ENCODE peak calls at places on chromosome 7, in nine cellular contexts. One of them, this sample, is unnamed.

GRCh38 chr7:129343099-129343700 is 91.0 kb upstream of the STRIP2 start:
- DNase-seq in nephron progenitor cell: no peak
- DNase-seq in chondrocyte: no peak
- DNase-seq in mammary epithelial cell: peak
- DNase-seq in activated T-cell treated with anti-CD3 and anti-CD28 coated beads, Interleukin-2, amount 50 U/mL, for 24 hours: no peak
- DNase-seq in COR-L47: peak
- DNase-seq in CD8-positive, alpha-beta T cell: peak
- DNase-seq in activated CD8-positive, alpha-beta memory T cell treated with anti-CD3 and anti-CD28 coated beads for 48 hours: no peak
- DNase-seq in H7: peak
- DNase-seq in this sample: no peak

GRCh38 chr7:17535776-17536175 is 237.3 kb downstream of the AHR start:
- DNase-seq in activated T-cell treated with anti-CD3 and anti-CD28 coated beads, Interleukin-2, amount 50 U/mL, for 24 hours: no peak
- DNase-seq in H7: no peak
- DNase-seq in CD8-positive, alpha-beta T cell: no peak
- DNase-seq in activated CD8-positive, alpha-beta memory T cell treated with anti-CD3 and anti-CD28 coated beads for 48 hours: no peak
- DNase-seq in nephron progenitor cell: no peak
- DNase-seq in chondrocyte: no peak
- DNase-seq in COR-L47: no peak
- DNase-seq in mammary epithelial cell: peak
- DNase-seq in this sample: no peak

GRCh38 chr7:571096-572012 is 51.7 kb upstream of the PDGFA start:
- DNase-seq in CD8-positive, alpha-beta T cell: no peak
- DNase-seq in nephron progenitor cell: no peak
- DNase-seq in COR-L47: no peak
- DNase-seq in activated T-cell treated with anti-CD3 and anti-CD28 coated beads, Interleukin-2, amount 50 U/mL, for 24 hours: no peak
- DNase-seq in mammary epithelial cell: no peak
- DNase-seq in chondrocyte: no peak
- DNase-seq in H7: peak
- DNase-seq in activated CD8-positive, alpha-beta memory T cell treated with anti-CD3 and anti-CD28 coated beads for 48 hours: no peak
- DNase-seq in this sample: no peak

GRCh38 chr7:129909669-129910068 is 43.1 kb downstream of the UBE2H start:
- DNase-seq in H7: no peak
- DNase-seq in COR-L47: no peak
- DNase-seq in activated T-cell treated with anti-CD3 and anti-CD28 coated beads, Interleukin-2, amount 50 U/mL, for 24 hours: no peak
- DNase-seq in CD8-positive, alpha-beta T cell: no peak
- DNase-seq in mammary epithelial cell: no peak
- DNase-seq in activated CD8-positive, alpha-beta memory T cell treated with anti-CD3 and anti-CD28 coated beads for 48 hours: no peak
- DNase-seq in nephron progenitor cell: no peak
- DNase-seq in chondrocyte: no peak
- DNase-seq in this sample: no peak

GRCh38 chr7:47329320-47329926 is 252.5 kb downstream of the TNS3 start:
- DNase-seq in activated CD8-positive, alpha-beta memory T cell treated with anti-CD3 and anti-CD28 coated beads for 48 hours: no peak
- DNase-seq in CD8-positive, alpha-beta T cell: no peak
- DNase-seq in COR-L47: no peak
- DNase-seq in H7: no peak
- DNase-seq in mammary epithelial cell: no peak
- DNase-seq in activated T-cell treated with anti-CD3 and anti-CD28 coated beads, Interleukin-2, amount 50 U/mL, for 24 hours: no peak
- DNase-seq in chondrocyte: no peak
- DNase-seq in nephron progenitor cell: no peak
- DNase-seq in this sample: no peak

GRCh38 chr7:155509025-155509724 is 37.2 kb downstream of the CNPY1 start:
- DNase-seq in mammary epithelial cell: no peak
- DNase-seq in activated T-cell treated with anti-CD3 and anti-CD28 coated beads, Interleukin-2, amount 50 U/mL, for 24 hours: no peak
- DNase-seq in CD8-positive, alpha-beta T cell: no peak
- DNase-seq in activated CD8-positive, alpha-beta memory T cell treated with anti-CD3 and anti-CD28 coated beads for 48 hours: no peak
- DNase-seq in nephron progenitor cell: no peak
- DNase-seq in COR-L47: no peak
- DNase-seq in H7: no peak
- DNase-seq in chondrocyte: no peak
- DNase-seq in this sample: no peak

GRCh38 chr7:80719261-80719660 is 80.8 kb downstream of the CD36 start:
- DNase-seq in activated CD8-positive, alpha-beta memory T cell treated with anti-CD3 and anti-CD28 coated beads for 48 hours: no peak
- DNase-seq in activated T-cell treated with anti-CD3 and anti-CD28 coated beads, Interleukin-2, amount 50 U/mL, for 24 hours: no peak
- DNase-seq in CD8-positive, alpha-beta T cell: no peak
- DNase-seq in COR-L47: no peak
- DNase-seq in chondrocyte: no peak
- DNase-seq in nephron progenitor cell: no peak
- DNase-seq in H7: no peak
- DNase-seq in mammary epithelial cell: peak
- DNase-seq in this sample: no peak

GRCh38 chr7:31811650-31812461 is 124.8 kb downstream of the PPP1R17 start:
- DNase-seq in activated CD8-positive, alpha-beta memory T cell treated with anti-CD3 and anti-CD28 coated beads for 48 hours: no peak
- DNase-seq in H7: no peak
- DNase-seq in CD8-positive, alpha-beta T cell: no peak
- DNase-seq in chondrocyte: no peak
- DNase-seq in mammary epithelial cell: no peak
- DNase-seq in COR-L47: no peak
- DNase-seq in nephron progenitor cell: peak
- DNase-seq in activated T-cell treated with anti-CD3 and anti-CD28 coated beads, Interleukin-2, amount 50 U/mL, for 24 hours: no peak
- DNase-seq in this sample: peak

GRCh38 chr7:129110575-129111376 is 33.7 kb upstream of the TSPAN33 start:
- DNase-seq in activated CD8-positive, alpha-beta memory T cell treated with anti-CD3 and anti-CD28 coated beads for 48 hours: no peak
- DNase-seq in COR-L47: peak
- DNase-seq in chondrocyte: no peak
- DNase-seq in H7: peak
- DNase-seq in CD8-positive, alpha-beta T cell: no peak
- DNase-seq in activated T-cell treated with anti-CD3 and anti-CD28 coated beads, Interleukin-2, amount 50 U/mL, for 24 hours: no peak
- DNase-seq in nephron progenitor cell: no peak
- DNase-seq in mammary epithelial cell: peak
- DNase-seq in this sample: no peak

GRCh38 chr7:55893940-55894339 is 6.7 kb downstream of the ZNF713 start:
- DNase-seq in chondrocyte: no peak
- DNase-seq in H7: no peak
- DNase-seq in activated CD8-positive, alpha-beta memory T cell treated with anti-CD3 and anti-CD28 coated beads for 48 hours: no peak
- DNase-seq in activated T-cell treated with anti-CD3 and anti-CD28 coated beads, Interleukin-2, amount 50 U/mL, for 24 hours: no peak
- DNase-seq in mammary epithelial cell: no peak
- DNase-seq in COR-L47: no peak
- DNase-seq in CD8-positive, alpha-beta T cell: no peak
- DNase-seq in nephron progenitor cell: no peak
- DNase-seq in this sample: no peak

GRCh38 chr7:70553364-70553763 is 578.6 kb upstream of the GALNT17 start:
- DNase-seq in COR-L47: no peak
- DNase-seq in H7: no peak
- DNase-seq in mammary epithelial cell: no peak
- DNase-seq in activated CD8-positive, alpha-beta memory T cell treated with anti-CD3 and anti-CD28 coated beads for 48 hours: no peak
- DNase-seq in nephron progenitor cell: no peak
- DNase-seq in CD8-positive, alpha-beta T cell: no peak
- DNase-seq in activated T-cell treated with anti-CD3 and anti-CD28 coated beads, Interleukin-2, amount 50 U/mL, for 24 hours: no peak
- DNase-seq in chondrocyte: no peak
- DNase-seq in this sample: no peak

GRCh38 chr7:23387583-23387982 is 82.7 kb downstream of the IGF2BP3 start:
- DNase-seq in H7: no peak
- DNase-seq in mammary epithelial cell: no peak
- DNase-seq in chondrocyte: no peak
- DNase-seq in activated CD8-positive, alpha-beta memory T cell treated with anti-CD3 and anti-CD28 coated beads for 48 hours: no peak
- DNase-seq in COR-L47: no peak
- DNase-seq in CD8-positive, alpha-beta T cell: no peak
- DNase-seq in nephron progenitor cell: no peak
- DNase-seq in activated T-cell treated with anti-CD3 and anti-CD28 coated beads, Interleukin-2, amount 50 U/mL, for 24 hours: no peak
- DNase-seq in this sample: no peak

GRCh38 chr7:104931181-104931781 is 82.7 kb upstream of the KMT2E start:
- DNase-seq in mammary epithelial cell: no peak
- DNase-seq in COR-L47: peak
- DNase-seq in activated CD8-positive, alpha-beta memory T cell treated with anti-CD3 and anti-CD28 coated beads for 48 hours: no peak
- DNase-seq in nephron progenitor cell: no peak
- DNase-seq in activated T-cell treated with anti-CD3 and anti-CD28 coated beads, Interleukin-2, amount 50 U/mL, for 24 hours: no peak
- DNase-seq in chondrocyte: no peak
- DNase-seq in H7: peak
- DNase-seq in CD8-positive, alpha-beta T cell: no peak
- DNase-seq in this sample: no peak

GRCh38 chr7:108147031-108147563 is 16.9 kb upstream of the LAMB4 start:
- DNase-seq in mammary epithelial cell: no peak
- DNase-seq in activated CD8-positive, alpha-beta memory T cell treated with anti-CD3 and anti-CD28 coated beads for 48 hours: no peak
- DNase-seq in chondrocyte: no peak
- DNase-seq in nephron progenitor cell: no peak
- DNase-seq in COR-L47: peak
- DNase-seq in H7: no peak
- DNase-seq in activated T-cell treated with anti-CD3 and anti-CD28 coated beads, Interleukin-2, amount 50 U/mL, for 24 hours: no peak
- DNase-seq in CD8-positive, alpha-beta T cell: no peak
- DNase-seq in this sample: no peak

GRCh38 chr7:8591289-8591688 is 157.9 kb downstream of the NXPH1 start:
- DNase-seq in activated T-cell treated with anti-CD3 and anti-CD28 coated beads, Interleukin-2, amount 50 U/mL, for 24 hours: no peak
- DNase-seq in mammary epithelial cell: no peak
- DNase-seq in H7: no peak
- DNase-seq in CD8-positive, alpha-beta T cell: no peak
- DNase-seq in chondrocyte: no peak
- DNase-seq in nephron progenitor cell: no peak
- DNase-seq in activated CD8-positive, alpha-beta memory T cell treated with anti-CD3 and anti-CD28 coated beads for 48 hours: no peak
- DNase-seq in COR-L47: no peak
- DNase-seq in this sample: no peak

GRCh38 chr7:102260856-102261255 is 25.8 kb upstream of the SH2B2 start:
- DNase-seq in H7: peak
- DNase-seq in activated T-cell treated with anti-CD3 and anti-CD28 coated beads, Interleukin-2, amount 50 U/mL, for 24 hours: no peak
- DNase-seq in mammary epithelial cell: no peak
- DNase-seq in nephron progenitor cell: peak
- DNase-seq in activated CD8-positive, alpha-beta memory T cell treated with anti-CD3 and anti-CD28 coated beads for 48 hours: no peak
- DNase-seq in COR-L47: no peak
- DNase-seq in chondrocyte: no peak
- DNase-seq in CD8-positive, alpha-beta T cell: no peak
- DNase-seq in this sample: no peak

GRCh38 chr7:21108182-21108581 is 319.7 kb upstream of the SP4 start:
- DNase-seq in chondrocyte: no peak
- DNase-seq in COR-L47: peak
- DNase-seq in activated CD8-positive, alpha-beta memory T cell treated with anti-CD3 and anti-CD28 coated beads for 48 hours: no peak
- DNase-seq in H7: no peak
- DNase-seq in CD8-positive, alpha-beta T cell: no peak
- DNase-seq in activated T-cell treated with anti-CD3 and anti-CD28 coated beads, Interleukin-2, amount 50 U/mL, for 24 hours: no peak
- DNase-seq in nephron progenitor cell: no peak
- DNase-seq in mammary epithelial cell: no peak
- DNase-seq in this sample: no peak

GRCh38 chr7:107167483-107168232 is 1.1 kb upstream of the HBP1 start:
- DNase-seq in activated CD8-positive, alpha-beta memory T cell treated with anti-CD3 and anti-CD28 coated beads for 48 hours: no peak
- DNase-seq in H7: peak
- DNase-seq in CD8-positive, alpha-beta T cell: peak
- DNase-seq in COR-L47: peak
- DNase-seq in chondrocyte: no peak
- DNase-seq in nephron progenitor cell: peak
- DNase-seq in activated T-cell treated with anti-CD3 and anti-CD28 coated beads, Interleukin-2, amount 50 U/mL, for 24 hours: no peak
- DNase-seq in mammary epithelial cell: peak
- DNase-seq in this sample: peak

GRCh38 chr7:106178593-106179134 is 66.6 kb upstream of the SYPL1 start:
- DNase-seq in nephron progenitor cell: no peak
- DNase-seq in CD8-positive, alpha-beta T cell: no peak
- DNase-seq in COR-L47: peak
- DNase-seq in activated T-cell treated with anti-CD3 and anti-CD28 coated beads, Interleukin-2, amount 50 U/mL, for 24 hours: no peak
- DNase-seq in mammary epithelial cell: peak
- DNase-seq in chondrocyte: no peak
- DNase-seq in H7: no peak
- DNase-seq in activated CD8-positive, alpha-beta memory T cell treated with anti-CD3 and anti-CD28 coated beads for 48 hours: no peak
- DNase-seq in this sample: no peak

GRCh38 chr7:41956712-41957111 is 253.8 kb upstream of the INHBA start:
- DNase-seq in chondrocyte: no peak
- DNase-seq in activated CD8-positive, alpha-beta memory T cell treated with anti-CD3 and anti-CD28 coated beads for 48 hours: no peak
- DNase-seq in nephron progenitor cell: no peak
- DNase-seq in CD8-positive, alpha-beta T cell: no peak
- DNase-seq in mammary epithelial cell: no peak
- DNase-seq in COR-L47: no peak
- DNase-seq in activated T-cell treated with anti-CD3 and anti-CD28 coated beads, Interleukin-2, amount 50 U/mL, for 24 hours: no peak
- DNase-seq in H7: peak
- DNase-seq in this sample: no peak

GRCh38 chr7:112134039-112134438 is 72.2 kb downstream of the DOCK4 start:
- DNase-seq in nephron progenitor cell: no peak
- DNase-seq in H7: no peak
- DNase-seq in activated T-cell treated with anti-CD3 and anti-CD28 coated beads, Interleukin-2, amount 50 U/mL, for 24 hours: no peak
- DNase-seq in COR-L47: no peak
- DNase-seq in chondrocyte: no peak
- DNase-seq in activated CD8-positive, alpha-beta memory T cell treated with anti-CD3 and anti-CD28 coated beads for 48 hours: no peak
- DNase-seq in mammary epithelial cell: no peak
- DNase-seq in CD8-positive, alpha-beta T cell: no peak
- DNase-seq in this sample: no peak

GRCh38 chr7:41053830-41054229 is 649.1 kb downstream of the INHBA start:
- DNase-seq in COR-L47: no peak
- DNase-seq in nephron progenitor cell: no peak
- DNase-seq in CD8-positive, alpha-beta T cell: no peak
- DNase-seq in chondrocyte: no peak
- DNase-seq in mammary epithelial cell: no peak
- DNase-seq in activated CD8-positive, alpha-beta memory T cell treated with anti-CD3 and anti-CD28 coated beads for 48 hours: no peak
- DNase-seq in activated T-cell treated with anti-CD3 and anti-CD28 coated beads, Interleukin-2, amount 50 U/mL, for 24 hours: no peak
- DNase-seq in H7: no peak
- DNase-seq in this sample: no peak